ENCODE peak calls at places on chromosomes 13 and 19, in five cellular contexts. One of them, this sample, is unnamed.

GRCh38 chr19:16650821-16651220 is 9.1 kb downstream of the SMIM7 start:
- DNase-seq in neuronal stem cell: no peak
- DNase-seq in thoracic aorta: no peak
- DNase-seq in CD8-positive, alpha-beta T cell: no peak
- DNase-seq in fibroblast of the aortic adventitia: no peak
- DNase-seq in this sample: no peak

GRCh38 chr13:46146898-46147297 is 35.1 kb downstream of the LCP1 start:
- DNase-seq in neuronal stem cell: no peak
- DNase-seq in thoracic aorta: no peak
- DNase-seq in CD8-positive, alpha-beta T cell: no peak
- DNase-seq in fibroblast of the aortic adventitia: peak; percentile 43
- DNase-seq in this sample: no peak

GRCh38 chr13:106357198-106357597 is 178.3 kb downstream of the EFNB2 start:
- DNase-seq in neuronal stem cell: peak; percentile 23
- DNase-seq in fibroblast of the aortic adventitia: peak; percentile 25
- DNase-seq in CD8-positive, alpha-beta T cell: no peak
- DNase-seq in thoracic aorta: no peak
- DNase-seq in this sample: no peak

GRCh38 chr19:16078311-16078758 is 2.0 kb downstream of the TPM4 start:
- DNase-seq in neuronal stem cell: peak; percentile 15
- DNase-seq in thoracic aorta: no peak
- DNase-seq in fibroblast of the aortic adventitia: no peak
- DNase-seq in CD8-positive, alpha-beta T cell: no peak
- DNase-seq in this sample: no peak

GRCh38 chr13:113668491-113668971 is 1.5 kb downstream of the GRK1 start:
- DNase-seq in neuronal stem cell: no peak
- DNase-seq in CD8-positive, alpha-beta T cell: no peak
- DNase-seq in thoracic aorta: no peak
- DNase-seq in fibroblast of the aortic adventitia: no peak
- DNase-seq in this sample: no peak

GRCh38 chr19:4052114-4052992 is 14.3 kb downstream of the ZBTB7A start:
- DNase-seq in CD8-positive, alpha-beta T cell: no peak
- DNase-seq in thoracic aorta: no peak
- DNase-seq in fibroblast of the aortic adventitia: peak; percentile 47
- DNase-seq in neuronal stem cell: no peak
- DNase-seq in this sample: no peak

GRCh38 chr13:114110091-114110829 is 22.2 kb downstream of the RASA3 start:
- DNase-seq in thoracic aorta: no peak
- DNase-seq in CD8-positive, alpha-beta T cell: peak; percentile 65
- DNase-seq in neuronal stem cell: no peak
- DNase-seq in fibroblast of the aortic adventitia: no peak
- DNase-seq in this sample: no peak

GRCh38 chr13:85498774-85499173 is 300.4 kb downstream of the SLITRK6 start:
- DNase-seq in CD8-positive, alpha-beta T cell: no peak
- DNase-seq in fibroblast of the aortic adventitia: no peak
- DNase-seq in neuronal stem cell: no peak
- DNase-seq in thoracic aorta: no peak
- DNase-seq in this sample: no peak

GRCh38 chr19:8695911-8696310 is 2.7 kb downstream of the ACTL9 start:
- DNase-seq in fibroblast of the aortic adventitia: no peak
- DNase-seq in thoracic aorta: no peak
- DNase-seq in neuronal stem cell: no peak
- DNase-seq in CD8-positive, alpha-beta T cell: no peak
- DNase-seq in this sample: no peak

GRCh38 chr13:41058229-41059070 is 2.9 kb upstream of the WBP4 start:
- DNase-seq in neuronal stem cell: no peak
- DNase-seq in thoracic aorta: no peak
- DNase-seq in CD8-positive, alpha-beta T cell: no peak
- DNase-seq in fibroblast of the aortic adventitia: no peak
- DNase-seq in this sample: no peak

GRCh38 chr13:34408635-34409034 is 533.4 kb upstream of the NBEA start:
- DNase-seq in fibroblast of the aortic adventitia: no peak
- DNase-seq in thoracic aorta: no peak
- DNase-seq in neuronal stem cell: no peak
- DNase-seq in CD8-positive, alpha-beta T cell: no peak
- DNase-seq in this sample: no peak

GRCh38 chr13:19763618-19764017 is 19.1 kb downstream of the PSPC1 start:
- DNase-seq in fibroblast of the aortic adventitia: no peak
- DNase-seq in thoracic aorta: no peak
- DNase-seq in CD8-positive, alpha-beta T cell: no peak
- DNase-seq in neuronal stem cell: no peak
- DNase-seq in this sample: no peak

GRCh38 chr13:28658539-28658795 is 463 bp upstream of the POMP start:
- DNase-seq in fibroblast of the aortic adventitia: no peak
- DNase-seq in thoracic aorta: no peak
- DNase-seq in CD8-positive, alpha-beta T cell: no peak
- DNase-seq in neuronal stem cell: no peak
- DNase-seq in this sample: no peak

GRCh38 chr13:114130708-114131580 is 1.5 kb downstream of the RASA3 start:
- DNase-seq in fibroblast of the aortic adventitia: peak; percentile 80
- DNase-seq in CD8-positive, alpha-beta T cell: peak; percentile 62
- DNase-seq in neuronal stem cell: no peak
- DNase-seq in thoracic aorta: peak; percentile 51
- DNase-seq in this sample: no peak

GRCh38 chr13:92843549-92843948 is 383.1 kb upstream of the GPC6 start:
- DNase-seq in CD8-positive, alpha-beta T cell: no peak
- DNase-seq in thoracic aorta: no peak
- DNase-seq in fibroblast of the aortic adventitia: peak; percentile 60
- DNase-seq in neuronal stem cell: no peak
- DNase-seq in this sample: no peak

GRCh38 chr13:33872005-33872351 is 54.0 kb downstream of the RFC3 start:
- DNase-seq in CD8-positive, alpha-beta T cell: no peak
- DNase-seq in fibroblast of the aortic adventitia: peak; percentile 11
- DNase-seq in thoracic aorta: no peak
- DNase-seq in neuronal stem cell: no peak
- DNase-seq in this sample: no peak

GRCh38 chr19:16076154-16076957 is at the start of gene TPM4:
- DNase-seq in CD8-positive, alpha-beta T cell: peak; percentile 66
- DNase-seq in thoracic aorta: peak; percentile 75
- DNase-seq in fibroblast of the aortic adventitia: peak; percentile 96
- DNase-seq in neuronal stem cell: peak; percentile 86
- DNase-seq in this sample: peak; percentile 43

GRCh38 chr19:30073152-30074000 is 131.3 kb downstream of the URI1 start:
- DNase-seq in fibroblast of the aortic adventitia: no peak
- DNase-seq in neuronal stem cell: no peak
- DNase-seq in thoracic aorta: no peak
- DNase-seq in CD8-positive, alpha-beta T cell: no peak
- DNase-seq in this sample: no peak

GRCh38 chr13:23723463-23723862 is 153.3 kb downstream of the TNFRSF19 start:
- DNase-seq in thoracic aorta: no peak
- DNase-seq in CD8-positive, alpha-beta T cell: no peak
- DNase-seq in neuronal stem cell: no peak
- DNase-seq in fibroblast of the aortic adventitia: peak; percentile 70
- DNase-seq in this sample: no peak

GRCh38 chr13:80658705-80659104 is 317.8 kb upstream of the SPRY2 start:
- DNase-seq in CD8-positive, alpha-beta T cell: no peak
- DNase-seq in thoracic aorta: no peak
- DNase-seq in fibroblast of the aortic adventitia: no peak
- DNase-seq in neuronal stem cell: no peak
- DNase-seq in this sample: no peak

GRCh38 chr13:26821766-26822165 is 61.2 kb upstream of the GPR12 start:
- DNase-seq in CD8-positive, alpha-beta T cell: no peak
- DNase-seq in neuronal stem cell: no peak
- DNase-seq in thoracic aorta: no peak
- DNase-seq in fibroblast of the aortic adventitia: no peak
- DNase-seq in this sample: no peak

GRCh38 chr13:93957371-93957770 is 522.1 kb downstream of the DCT start:
- DNase-seq in CD8-positive, alpha-beta T cell: no peak
- DNase-seq in fibroblast of the aortic adventitia: no peak
- DNase-seq in thoracic aorta: no peak
- DNase-seq in neuronal stem cell: no peak
- DNase-seq in this sample: no peak

GRCh38 chr13:40648841-40649240 is 17.6 kb downstream of the FOXO1 start:
- DNase-seq in CD8-positive, alpha-beta T cell: no peak
- DNase-seq in fibroblast of the aortic adventitia: no peak
- DNase-seq in neuronal stem cell: no peak
- DNase-seq in thoracic aorta: no peak
- DNase-seq in this sample: no peak

GRCh38 chr19:17243340-17243853 is 2.3 kb downstream of the NR2F6 start:
- DNase-seq in neuronal stem cell: no peak
- DNase-seq in CD8-positive, alpha-beta T cell: no peak
- DNase-seq in fibroblast of the aortic adventitia: no peak
- DNase-seq in thoracic aorta: no peak
- DNase-seq in this sample: no peak

GRCh38 chr19:58401825-58402433 is 6.5 kb downstream of the RNF225 start:
- DNase-seq in CD8-positive, alpha-beta T cell: no peak
- DNase-seq in neuronal stem cell: no peak
- DNase-seq in fibroblast of the aortic adventitia: no peak
- DNase-seq in thoracic aorta: no peak
- DNase-seq in this sample: no peak

GRCh38 chr13:78978381-78978998 is 319.5 kb upstream of the OBI1 start:
- DNase-seq in CD8-positive, alpha-beta T cell: no peak
- DNase-seq in neuronal stem cell: peak; percentile 54
- DNase-seq in fibroblast of the aortic adventitia: peak; percentile 75
- DNase-seq in thoracic aorta: no peak
- DNase-seq in this sample: peak; percentile 0

GRCh38 chr19:3186377-3186688 is 603 bp downstream of the NCLN start:
- DNase-seq in thoracic aorta: no peak
- DNase-seq in neuronal stem cell: no peak
- DNase-seq in fibroblast of the aortic adventitia: no peak
- DNase-seq in CD8-positive, alpha-beta T cell: peak; percentile 14
- DNase-seq in this sample: no peak

GRCh38 chr13:51803018-51803417 is 945 bp downstream of the DHRS12 start:
- DNase-seq in fibroblast of the aortic adventitia: no peak
- DNase-seq in neuronal stem cell: no peak
- DNase-seq in CD8-positive, alpha-beta T cell: no peak
- DNase-seq in thoracic aorta: no peak
- DNase-seq in this sample: no peak

GRCh38 chr19:18698321-18699167 is 15.1 kb downstream of the CRTC1 start:
- DNase-seq in thoracic aorta: no peak
- DNase-seq in CD8-positive, alpha-beta T cell: no peak
- DNase-seq in fibroblast of the aortic adventitia: no peak
- DNase-seq in neuronal stem cell: no peak
- DNase-seq in this sample: no peak
- H3K4me3 ChIP-seq in thoracic aorta: no peak overlapping the region
- H3K4me3 ChIP-seq in CD8-positive, alpha-beta T cell: no peak overlapping the region
- H3K4me3 ChIP-seq in fibroblast of the aortic adventitia: no peak overlapping the region
- H3K4me3 ChIP-seq in neuronal stem cell: peak overlapping the region; percentile 31
- H3K4me3 ChIP-seq in this sample: no peak overlapping the region

GRCh38 chr19:14159059-14159458 is 22.7 kb upstream of the ASF1B start:
- DNase-seq in thoracic aorta: no peak
- DNase-seq in fibroblast of the aortic adventitia: no peak
- DNase-seq in neuronal stem cell: no peak
- DNase-seq in CD8-positive, alpha-beta T cell: no peak
- DNase-seq in this sample: no peak

GRCh38 chr19:14160017-14160703 is 23.8 kb upstream of the ASF1B start:
- DNase-seq in fibroblast of the aortic adventitia: no peak
- DNase-seq in neuronal stem cell: no peak
- DNase-seq in thoracic aorta: no peak
- DNase-seq in CD8-positive, alpha-beta T cell: no peak
- DNase-seq in this sample: no peak

GRCh38 chr19:14156971-14157717 is 20.8 kb upstream of the ASF1B start:
- DNase-seq in fibroblast of the aortic adventitia: no peak
- DNase-seq in CD8-positive, alpha-beta T cell: no peak
- DNase-seq in thoracic aorta: no peak
- DNase-seq in neuronal stem cell: no peak
- DNase-seq in this sample: no peak

GRCh38 chr19:14156122-14156521 is 19.7 kb upstream of the ASF1B start:
- DNase-seq in thoracic aorta: no peak
- DNase-seq in neuronal stem cell: no peak
- DNase-seq in CD8-positive, alpha-beta T cell: no peak
- DNase-seq in fibroblast of the aortic adventitia: no peak
- DNase-seq in this sample: no peak

GRCh38 chr19:14158276-14159023 is 22.1 kb upstream of the ASF1B start:
- DNase-seq in neuronal stem cell: no peak
- DNase-seq in CD8-positive, alpha-beta T cell: no peak
- DNase-seq in fibroblast of the aortic adventitia: no peak
- DNase-seq in thoracic aorta: no peak
- DNase-seq in this sample: no peak
- H3K4me3 ChIP-seq in neuronal stem cell: no peak overlapping the region
- H3K4me3 ChIP-seq in CD8-positive, alpha-beta T cell: no peak overlapping the region
- H3K4me3 ChIP-seq in fibroblast of the aortic adventitia: no peak overlapping the region
- H3K4me3 ChIP-seq in thoracic aorta: no peak overlapping the region
- H3K4me3 ChIP-seq in this sample: no peak overlapping the region

GRCh38 chr19:50717891-50718254 is 1.7 kb downstream of the SHANK1 start:
- DNase-seq in thoracic aorta: no peak
- DNase-seq in fibroblast of the aortic adventitia: no peak
- DNase-seq in neuronal stem cell: no peak
- DNase-seq in CD8-positive, alpha-beta T cell: no peak
- DNase-seq in this sample: no peak
- H3K4me3 ChIP-seq in thoracic aorta: no peak overlapping the region
- H3K4me3 ChIP-seq in fibroblast of the aortic adventitia: no peak overlapping the region
- H3K4me3 ChIP-seq in neuronal stem cell: peak overlapping the region; percentile 84
- H3K4me3 ChIP-seq in CD8-positive, alpha-beta T cell: peak overlapping the region; percentile 23
- H3K4me3 ChIP-seq in this sample: no peak overlapping the region

GRCh38 chr13:71254384-71254783 is 612.6 kb downstream of the DACH1 start:
- DNase-seq in neuronal stem cell: no peak
- DNase-seq in thoracic aorta: no peak
- DNase-seq in CD8-positive, alpha-beta T cell: no peak
- DNase-seq in fibroblast of the aortic adventitia: no peak
- DNase-seq in this sample: no peak

GRCh38 chr13:71255633-71256032 is 611.4 kb downstream of the DACH1 start:
- DNase-seq in thoracic aorta: no peak
- DNase-seq in fibroblast of the aortic adventitia: no peak
- DNase-seq in CD8-positive, alpha-beta T cell: no peak
- DNase-seq in neuronal stem cell: no peak
- DNase-seq in this sample: no peak

GRCh38 chr13:71249031-71249430 is 618.0 kb downstream of the DACH1 start:
- DNase-seq in thoracic aorta: no peak
- DNase-seq in fibroblast of the aortic adventitia: no peak
- DNase-seq in neuronal stem cell: no peak
- DNase-seq in CD8-positive, alpha-beta T cell: no peak
- DNase-seq in this sample: no peak

GRCh38 chr13:71252191-71252704 is 614.8 kb downstream of the DACH1 start:
- DNase-seq in CD8-positive, alpha-beta T cell: no peak
- DNase-seq in thoracic aorta: no peak
- DNase-seq in fibroblast of the aortic adventitia: no peak
- DNase-seq in neuronal stem cell: no peak
- DNase-seq in this sample: no peak
- H3K4me3 ChIP-seq in CD8-positive, alpha-beta T cell: no peak overlapping the region
- H3K4me3 ChIP-seq in thoracic aorta: no peak overlapping the region
- H3K4me3 ChIP-seq in fibroblast of the aortic adventitia: no peak overlapping the region
- H3K4me3 ChIP-seq in neuronal stem cell: no peak overlapping the region
- H3K4me3 ChIP-seq in this sample: no peak overlapping the region

GRCh38 chr19:38812004-38812840 is 523 bp downstream of the LGALS4 start:
- DNase-seq in neuronal stem cell: no peak
- DNase-seq in fibroblast of the aortic adventitia: no peak
- DNase-seq in CD8-positive, alpha-beta T cell: no peak
- DNase-seq in thoracic aorta: no peak
- DNase-seq in this sample: no peak
- H3K4me3 ChIP-seq in neuronal stem cell: no peak overlapping the region
- H3K4me3 ChIP-seq in fibroblast of the aortic adventitia: no peak overlapping the region
- H3K4me3 ChIP-seq in CD8-positive, alpha-beta T cell: no peak overlapping the region
- H3K4me3 ChIP-seq in thoracic aorta: no peak overlapping the region
- H3K4me3 ChIP-seq in this sample: no peak overlapping the region

GRCh38 chr13:99969368-99969933 is 2.1 kb downstream of the ZIC5 start:
- DNase-seq in neuronal stem cell: no peak
- DNase-seq in thoracic aorta: no peak
- DNase-seq in fibroblast of the aortic adventitia: no peak
- DNase-seq in CD8-positive, alpha-beta T cell: no peak
- DNase-seq in this sample: no peak
- H3K4me3 ChIP-seq in neuronal stem cell: peak overlapping the region; percentile 97
- H3K4me3 ChIP-seq in thoracic aorta: peak overlapping the region; percentile 62
- H3K4me3 ChIP-seq in fibroblast of the aortic adventitia: no peak overlapping the region
- H3K4me3 ChIP-seq in CD8-positive, alpha-beta T cell: peak overlapping the region; percentile 19
- H3K4me3 ChIP-seq in this sample: peak overlapping the region; percentile 46

This sample was measured in esophagus squamous epithelium.